ENCODE peak calls at places on chromosomes 12 and 14, in four cellular contexts. V is hypothalamus; H is activated naive CD4-positive, alpha-beta T cell treated with anti-CD3 and anti-CD28 coated beads for 36 hours; D is cardiac fibroblast. F is an unnamed sample.

GRCh38 chr12:79006306-79006705 is 141.7 kb downstream of the SYT1 start:
- DNase-seq in D (peak; percentile 20), V (no peak), H (no peak), F (no peak)

GRCh38 chr12:95096852-95097251 is 23.4 kb upstream of the NR2C1 start:
- DNase-seq in D (peak; percentile 69), H (no peak), V (no peak), F (no peak)

GRCh38 chr12:45315462-45315861 is 99.6 kb downstream of the ANO6 start:
- DNase-seq in D (no peak), V (no peak), H (no peak), F (no peak)

GRCh38 chr14:46651526-46652144 is at the start of gene RPL10L:
- DNase-seq in D (no peak), V (no peak), H (no peak), F (no peak)

GRCh38 chr14:103194256-103195045 is 71.2 kb downstream of the TNFAIP2 start:
- DNase-seq in H (no peak), D (peak; percentile 79), V (no peak), F (no peak)

GRCh38 chr12:6927999-6928702 is 392 bp downstream of the ATN1 start:
- DNase-seq in V (no peak), D (no peak), H (no peak), F (no peak)

GRCh38 chr14:99072433-99072832 is 199.6 kb downstream of the BCL11B start:
- DNase-seq in D (no peak), H (no peak), V (no peak), F (no peak)

GRCh38 chr12:71455028-71455737 is 15.6 kb downstream of the LGR5 start:
- DNase-seq in D (no peak), H (no peak), V (no peak), F (no peak)

GRCh38 chr14:105588236-105588860 is 62.0 kb downstream of the TMEM121 start:
- DNase-seq in H (no peak), V (no peak), D (no peak), F (no peak)

GRCh38 chr12:76738824-76739579 is 24.9 kb upstream of the ZDHHC17 start:
- DNase-seq in D (no peak), V (no peak), H (no peak), F (no peak)

GRCh38 chr14:52951730-52952481 is 1.1 kb upstream of the FERMT2 start:
- DNase-seq in D (peak; percentile 87), V (no peak), H (peak; percentile 9), F (peak; percentile 59)

GRCh38 chr12:8609061-8609570 is 3.5 kb downstream of the AICDA start:
- DNase-seq in H (peak; percentile 38), V (no peak), D (peak; percentile 77), F (no peak)

GRCh38 chr12:79128956-79129355 is 264.4 kb downstream of the SYT1 start:
- DNase-seq in V (no peak), D (no peak), H (no peak), F (no peak)

F was measured in breast epithelium.